ENCODE peak calls at places on chromosomes 7 and 10, in seven cellular contexts. N is aorta; H is CD8-positive, alpha-beta T cell; M is tibial nerve; Z is left ventricle myocardium inferior; R is heart left ventricle; P is upper lobe of right lung. S is an unnamed sample.

GRCh38 chr10:86819567-86819966 is 63.1 kb downstream of the BMPR1A start:
- DNase-seq in N (no peak), H (no peak), M (no peak), Z (no peak), R (no peak), P (no peak), S (no peak)

GRCh38 chr10:50325449-50326188 is 74.3 kb upstream of the ASAH2 start:
- DNase-seq in N (peak), H (no peak), M (peak), Z (peak), R (no peak), P (peak), S (peak)

GRCh38 chr10:1591742-1592141 is 145.6 kb downstream of the ADARB2 start:
- DNase-seq in N (no peak), H (no peak), M (no peak), Z (no peak), R (no peak), P (no peak), S (no peak)

GRCh38 chr7:129690701-129691100 is 79.2 kb downstream of the NRF1 start:
- DNase-seq in N (no peak), H (no peak), M (no peak), Z (no peak), R (no peak), P (no peak), S (no peak)

GRCh38 chr7:85695041-85695990 is 508.5 kb upstream of the SEMA3D start:
- DNase-seq in N (no peak), H (no peak), M (no peak), Z (no peak), R (no peak), P (no peak), S (no peak)

GRCh38 chr10:14603539-14604102 is 171.1 kb downstream of the FAM107B start:
- DNase-seq in N (no peak), H (no peak), M (no peak), Z (no peak), R (peak), P (peak), S (peak)

GRCh38 chr10:119113805-119114732 is 10.2 kb downstream of the DENND10 start:
- DNase-seq in N (no peak), H (no peak), M (no peak), Z (no peak), R (no peak), P (no peak), S (no peak)

GRCh38 chr7:120733143-120733542 is 124.8 kb downstream of the TSPAN12 start:
- DNase-seq in N (no peak), H (no peak), M (no peak), Z (no peak), R (no peak), P (no peak), S (no peak)

GRCh38 chr10:92727550-92727949 is 37.8 kb downstream of the HHEX start:
- DNase-seq in N (no peak), H (no peak), M (no peak), Z (no peak), R (no peak), P (no peak), S (no peak)

DNA sequence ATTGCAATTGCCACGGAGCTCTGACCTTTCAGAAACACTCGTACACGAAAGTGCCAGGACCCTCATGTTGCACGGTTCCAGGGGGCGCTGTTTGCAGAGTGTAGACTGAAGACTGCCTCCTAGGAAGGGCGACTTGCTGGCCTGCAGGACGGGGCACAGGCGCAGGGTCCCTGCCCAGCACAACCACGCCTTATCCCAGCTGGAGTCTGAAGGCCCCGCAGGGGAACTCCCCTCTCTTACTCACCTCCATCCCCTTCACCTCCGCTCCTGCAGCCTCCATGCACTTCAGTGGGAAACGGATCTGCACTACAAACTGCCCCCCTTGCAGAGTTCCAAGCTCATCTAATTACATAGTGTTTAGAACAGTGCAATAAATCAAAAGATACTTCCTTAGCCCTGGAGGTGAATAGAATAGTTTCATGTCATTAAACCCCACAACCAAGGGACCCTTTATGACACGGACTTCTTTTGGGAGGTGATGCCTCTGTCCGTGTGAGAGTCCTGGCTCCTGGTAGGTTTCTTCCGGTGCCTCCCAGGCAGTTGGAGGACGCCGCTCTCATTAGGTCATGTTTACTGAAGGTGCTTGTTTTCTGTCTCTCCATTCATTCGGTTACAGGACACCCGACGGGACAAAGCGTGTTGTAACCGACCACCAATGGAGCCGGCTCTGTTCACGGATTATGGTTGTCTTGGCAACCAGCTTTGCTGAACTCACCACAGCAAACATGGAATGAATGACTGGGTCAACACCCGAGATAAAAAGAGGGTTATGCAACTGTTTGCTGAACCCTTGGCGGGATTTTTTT is 262.2 kb downstream of the BAMBI start:
- DNase-seq in N (peak), H (no peak), M (peak), Z (peak), R (no peak), P (peak), S (peak)
- H3K4me3 ChIP-seq in N (no peak), H (no peak), M (no peak), Z (no peak), R (no peak), P (no peak), S (peak)

GRCh38 chr7:50838675-50839377 is 56.1 kb upstream of the GRB10 start:
- DNase-seq in N (peak), H (no peak), M (peak), Z (peak), R (no peak), P (no peak), S (no peak)
- H3K27ac ChIP-seq in N (no peak), H (no peak), M (no peak), Z (peak), R (peak), P (no peak), S (no peak)

DNA sequence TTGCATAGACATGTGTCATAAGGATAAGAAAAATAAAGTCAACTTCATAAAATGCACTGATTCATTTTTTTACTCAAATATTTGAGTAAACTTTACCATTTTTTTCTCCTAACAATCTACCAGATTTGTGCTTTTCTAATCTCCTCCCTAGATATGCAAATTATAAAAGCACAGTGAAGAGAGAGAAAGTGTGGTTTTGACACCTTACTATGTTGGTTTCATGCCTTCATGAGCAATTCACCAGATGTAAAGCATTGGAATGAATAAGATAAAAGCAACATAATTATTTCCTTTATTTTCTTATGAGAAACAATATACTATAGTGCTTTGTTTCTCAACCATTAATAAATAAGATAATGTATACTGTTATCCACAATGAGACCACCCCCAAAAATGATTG is 432.5 kb upstream of the PCDH15 start:
- DNase-seq in N (no peak), H (no peak), M (no peak), Z (no peak), R (no peak), P (no peak), S (no peak)
- H3K4me3 ChIP-seq in N (no peak), H (no peak), M (no peak), Z (peak), R (no peak), P (no peak), S (no peak)

GRCh38 chr10:124064158-124064603 is 29.2 kb downstream of the CHST15 start:
- DNase-seq in N (peak), H (no peak), M (no peak), Z (no peak), R (no peak), P (no peak), S (no peak)
- H3K27ac ChIP-seq in N (no peak), H (no peak), M (no peak), Z (no peak), R (no peak), P (peak), S (no peak)

DNA sequence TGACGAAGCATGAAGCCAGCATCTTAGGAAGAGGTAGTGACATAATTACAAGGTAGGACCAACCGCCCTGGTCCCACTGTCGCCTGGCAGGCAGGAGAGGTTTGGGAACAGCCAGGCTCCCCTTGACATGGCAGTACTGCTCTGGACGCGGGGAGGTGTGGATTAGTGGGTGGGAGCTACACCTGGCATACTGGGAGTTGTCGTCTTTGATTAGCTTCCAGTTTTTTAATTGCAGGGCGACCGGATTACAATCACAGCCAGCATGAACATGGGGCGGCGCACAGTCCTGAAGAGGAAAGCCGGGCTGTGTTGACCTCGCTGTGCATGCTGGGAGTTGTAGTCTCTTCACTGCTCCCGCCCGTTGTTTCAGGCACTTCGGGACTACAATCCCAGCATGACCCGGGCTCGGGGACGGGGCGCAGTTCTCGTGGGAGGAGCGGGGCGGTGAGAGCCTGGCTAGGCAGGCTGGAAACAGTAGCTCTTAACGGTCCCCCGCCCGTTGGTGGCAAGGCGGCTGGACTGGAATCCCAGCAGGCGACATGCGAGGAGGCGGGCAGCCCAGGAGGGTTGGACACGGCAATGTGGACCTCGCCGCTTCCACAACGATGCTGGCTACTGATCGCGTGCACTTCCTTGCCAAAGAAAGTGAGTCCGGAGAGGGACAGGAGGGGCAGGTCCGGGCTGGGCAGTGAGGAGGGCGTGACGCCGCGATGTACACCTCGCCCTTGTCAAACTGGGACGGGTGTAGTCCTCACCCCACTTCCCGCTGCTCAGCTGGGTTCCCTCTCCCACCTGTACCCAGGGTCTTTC is 98.0 kb upstream of the ZNF722 start:
- DNase-seq in N (peak), H (peak), M (peak), Z (peak), R (peak), P (peak), S (no peak)
- H3K4me3 ChIP-seq in N (peak), H (peak), M (peak), Z (peak), R (peak), P (peak), S (no peak)

DNA sequence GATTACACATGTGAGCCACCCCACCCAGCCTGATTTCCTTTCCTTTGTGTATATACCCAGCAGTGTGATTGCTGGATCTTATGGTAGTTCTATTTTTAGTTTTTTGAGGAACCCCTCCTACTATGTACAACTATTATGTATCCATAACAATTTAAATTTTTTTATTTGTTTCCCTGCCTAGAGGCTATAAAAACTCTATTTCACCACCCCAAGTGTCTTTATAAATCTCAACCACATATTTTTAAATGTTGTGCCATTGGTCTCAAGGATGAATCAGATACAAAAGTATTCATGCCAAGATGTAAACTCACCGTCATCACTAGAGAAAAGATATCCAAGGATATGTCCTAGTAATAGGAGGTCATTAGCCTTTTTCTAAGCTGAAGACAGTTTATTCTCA is 29.2 kb downstream of the COL1A2 start:
- DNase-seq in N (no peak), H (no peak), M (no peak), Z (no peak), R (no peak), P (no peak), S (no peak)
- H3K27ac ChIP-seq in N (no peak), H (no peak), M (no peak), Z (no peak), R (no peak), P (no peak), S (no peak)

S was measured in SJCRH30.